ENCODE peak calls at places on chromosome 1, in nine cellular contexts. One of them, this sample, is unnamed.

GRCh38 chr1:213519098-213519497 is 468.1 kb downstream of the RPS6KC1 start:
- DNase-seq in IMR-90: no peak
- DNase-seq in cardiac fibroblast: no peak
- DNase-seq in fibroblast of the aortic adventitia: no peak
- DNase-seq in CD8-positive, alpha-beta T cell: no peak
- DNase-seq in HCT116: no peak
- DNase-seq in PC-9: no peak
- DNase-seq in bronchial epithelial cell: no peak
- DNase-seq in GM12864: no peak
- DNase-seq in this sample: no peak

GRCh38 chr1:3799976-3800685 is 3.8 kb upstream of the LRRC47 start:
- DNase-seq in IMR-90: no peak
- DNase-seq in cardiac fibroblast: no peak
- DNase-seq in fibroblast of the aortic adventitia: no peak
- DNase-seq in CD8-positive, alpha-beta T cell: no peak
- DNase-seq in HCT116: no peak
- DNase-seq in PC-9: no peak
- DNase-seq in bronchial epithelial cell: no peak
- DNase-seq in GM12864: no peak
- DNase-seq in this sample: no peak

GRCh38 chr1:245345191-245345884 is 190.6 kb downstream of the KIF26B start:
- DNase-seq in IMR-90: no peak
- DNase-seq in cardiac fibroblast: no peak
- DNase-seq in fibroblast of the aortic adventitia: no peak
- DNase-seq in CD8-positive, alpha-beta T cell: no peak
- DNase-seq in HCT116: no peak
- DNase-seq in PC-9: no peak
- DNase-seq in bronchial epithelial cell: no peak
- DNase-seq in GM12864: no peak
- DNase-seq in this sample: no peak

GRCh38 chr1:243708210-243708609 is 141.8 kb downstream of the AKT3 start:
- DNase-seq in IMR-90: no peak
- DNase-seq in cardiac fibroblast: peak
- DNase-seq in fibroblast of the aortic adventitia: peak
- DNase-seq in CD8-positive, alpha-beta T cell: no peak
- DNase-seq in HCT116: no peak
- DNase-seq in PC-9: no peak
- DNase-seq in bronchial epithelial cell: peak
- DNase-seq in GM12864: no peak
- DNase-seq in this sample: no peak

GRCh38 chr1:11692899-11693590 is 1.5 kb downstream of the DRAXIN start:
- DNase-seq in IMR-90: peak
- DNase-seq in cardiac fibroblast: peak
- DNase-seq in fibroblast of the aortic adventitia: peak
- DNase-seq in CD8-positive, alpha-beta T cell: peak
- DNase-seq in HCT116: peak
- DNase-seq in PC-9: peak
- DNase-seq in bronchial epithelial cell: peak
- DNase-seq in GM12864: no peak
- DNase-seq in this sample: no peak

GRCh38 chr1:209411491-209411929 is 172.0 kb upstream of the CAMK1G start:
- DNase-seq in IMR-90: peak
- DNase-seq in cardiac fibroblast: peak
- DNase-seq in fibroblast of the aortic adventitia: peak
- DNase-seq in CD8-positive, alpha-beta T cell: no peak
- DNase-seq in HCT116: no peak
- DNase-seq in PC-9: no peak
- DNase-seq in bronchial epithelial cell: peak
- DNase-seq in GM12864: no peak
- DNase-seq in this sample: no peak

GRCh38 chr1:68128157-68128556 is 77.7 kb upstream of the DIRAS3 start:
- DNase-seq in IMR-90: peak
- DNase-seq in cardiac fibroblast: peak
- DNase-seq in fibroblast of the aortic adventitia: peak
- DNase-seq in CD8-positive, alpha-beta T cell: no peak
- DNase-seq in HCT116: no peak
- DNase-seq in PC-9: no peak
- DNase-seq in bronchial epithelial cell: no peak
- DNase-seq in GM12864: no peak
- DNase-seq in this sample: no peak

GRCh38 chr1:41643422-41643821 is 158.9 kb upstream of the EDN2 start:
- DNase-seq in IMR-90: no peak
- DNase-seq in cardiac fibroblast: no peak
- DNase-seq in fibroblast of the aortic adventitia: no peak
- DNase-seq in CD8-positive, alpha-beta T cell: no peak
- DNase-seq in HCT116: no peak
- DNase-seq in PC-9: no peak
- DNase-seq in bronchial epithelial cell: no peak
- DNase-seq in GM12864: no peak
- DNase-seq in this sample: no peak

GRCh38 chr1:234874291-234875288 is 254.0 kb downstream of the TOMM20 start:
- DNase-seq in IMR-90: no peak
- DNase-seq in cardiac fibroblast: no peak
- DNase-seq in fibroblast of the aortic adventitia: no peak
- DNase-seq in CD8-positive, alpha-beta T cell: no peak
- DNase-seq in HCT116: no peak
- DNase-seq in PC-9: peak
- DNase-seq in bronchial epithelial cell: no peak
- DNase-seq in GM12864: no peak
- DNase-seq in this sample: no peak

GRCh38 chr1:196380311-196380710 is 227.9 kb downstream of the KCNT2 start:
- DNase-seq in IMR-90: no peak
- DNase-seq in cardiac fibroblast: peak
- DNase-seq in fibroblast of the aortic adventitia: no peak
- DNase-seq in CD8-positive, alpha-beta T cell: no peak
- DNase-seq in HCT116: no peak
- DNase-seq in PC-9: no peak
- DNase-seq in bronchial epithelial cell: peak
- DNase-seq in GM12864: no peak
- DNase-seq in this sample: no peak

GRCh38 chr1:228454238-228454637 is 32.9 kb upstream of the RNF187 start:
- DNase-seq in IMR-90: no peak
- DNase-seq in cardiac fibroblast: no peak
- DNase-seq in fibroblast of the aortic adventitia: no peak
- DNase-seq in CD8-positive, alpha-beta T cell: no peak
- DNase-seq in HCT116: no peak
- DNase-seq in PC-9: peak
- DNase-seq in bronchial epithelial cell: peak
- DNase-seq in GM12864: no peak
- DNase-seq in this sample: no peak

GRCh38 chr1:228457017-228457395 is 30.2 kb upstream of the RNF187 start:
- DNase-seq in IMR-90: no peak
- DNase-seq in cardiac fibroblast: no peak
- DNase-seq in fibroblast of the aortic adventitia: no peak
- DNase-seq in CD8-positive, alpha-beta T cell: no peak
- DNase-seq in HCT116: no peak
- DNase-seq in PC-9: no peak
- DNase-seq in bronchial epithelial cell: no peak
- DNase-seq in GM12864: no peak
- DNase-seq in this sample: no peak

GRCh38 chr1:228457396-228458176 is 29.6 kb upstream of the RNF187 start:
- DNase-seq in IMR-90: peak
- DNase-seq in cardiac fibroblast: peak
- DNase-seq in fibroblast of the aortic adventitia: peak
- DNase-seq in CD8-positive, alpha-beta T cell: peak
- DNase-seq in HCT116: peak
- DNase-seq in PC-9: peak
- DNase-seq in bronchial epithelial cell: peak
- DNase-seq in GM12864: peak
- DNase-seq in this sample: peak

GRCh38 chr1:228455715-228456114 is 31.5 kb upstream of the RNF187 start:
- DNase-seq in IMR-90: peak
- DNase-seq in cardiac fibroblast: peak
- DNase-seq in fibroblast of the aortic adventitia: peak
- DNase-seq in CD8-positive, alpha-beta T cell: no peak
- DNase-seq in HCT116: no peak
- DNase-seq in PC-9: no peak
- DNase-seq in bronchial epithelial cell: no peak
- DNase-seq in GM12864: no peak
- DNase-seq in this sample: no peak

DNA sequence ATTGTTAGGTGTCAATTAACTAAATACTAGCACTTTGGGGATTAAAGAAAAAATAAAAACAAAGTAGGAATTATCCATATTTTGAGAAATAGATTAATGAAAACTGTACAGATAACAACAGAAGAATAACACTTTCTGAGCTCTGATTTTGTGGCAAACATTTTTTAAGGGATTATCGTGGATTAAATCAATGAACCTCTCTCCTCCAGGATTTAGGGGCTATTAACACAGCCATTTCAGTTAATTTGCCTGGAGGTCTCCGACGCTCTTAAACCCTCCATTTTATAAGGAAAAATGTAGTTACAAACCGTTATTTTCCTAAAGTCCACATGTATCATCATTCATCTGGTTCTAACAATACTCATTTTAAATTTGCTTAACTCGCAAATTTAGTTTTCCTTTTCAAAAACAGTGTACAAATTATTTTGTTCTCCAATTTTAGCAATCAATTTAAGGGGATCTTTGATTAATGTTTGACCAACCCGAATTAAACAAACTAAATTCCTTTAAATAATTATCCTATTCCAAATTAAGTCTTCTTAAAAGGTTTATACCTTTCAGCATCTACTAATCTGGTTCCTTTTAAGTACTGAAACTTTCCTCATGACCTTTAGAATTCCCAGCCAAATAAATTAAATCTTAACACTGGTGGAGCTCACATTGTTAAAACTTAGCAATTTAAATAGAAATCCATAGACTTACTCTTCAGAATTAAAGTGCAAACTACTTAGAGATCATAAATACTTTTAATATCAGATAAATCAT is 30.7 kb upstream of the RNF187 start:
- DNase-seq in IMR-90: no peak
- DNase-seq in cardiac fibroblast: no peak
- DNase-seq in fibroblast of the aortic adventitia: no peak
- DNase-seq in CD8-positive, alpha-beta T cell: no peak
- DNase-seq in HCT116: no peak
- DNase-seq in PC-9: no peak
- DNase-seq in bronchial epithelial cell: no peak
- DNase-seq in GM12864: no peak
- DNase-seq in this sample: no peak
- H3K4me3 ChIP-seq in IMR-90: peak
- H3K4me3 ChIP-seq in cardiac fibroblast: peak
- H3K4me3 ChIP-seq in fibroblast of the aortic adventitia: peak
- H3K4me3 ChIP-seq in CD8-positive, alpha-beta T cell: peak
- H3K4me3 ChIP-seq in HCT116: peak
- H3K4me3 ChIP-seq in PC-9: peak
- H3K4me3 ChIP-seq in bronchial epithelial cell: peak
- H3K4me3 ChIP-seq in GM12864: peak
- H3K4me3 ChIP-seq in this sample: peak

GRCh38 chr1:183702813-183703198 is 49.7 kb upstream of the APOBEC4 start:
- DNase-seq in IMR-90: no peak
- DNase-seq in cardiac fibroblast: no peak
- DNase-seq in fibroblast of the aortic adventitia: no peak
- DNase-seq in CD8-positive, alpha-beta T cell: no peak
- DNase-seq in HCT116: no peak
- DNase-seq in PC-9: no peak
- DNase-seq in bronchial epithelial cell: no peak
- DNase-seq in GM12864: no peak
- DNase-seq in this sample: no peak
- TF ChIP-seq CTCF in IMR-90: no peak
- TF ChIP-seq CTCF in cardiac fibroblast: no peak
- TF ChIP-seq CTCF in fibroblast of the aortic adventitia: no peak
- TF ChIP-seq CTCF in CD8-positive, alpha-beta T cell: no peak
- TF ChIP-seq CTCF in HCT116: no peak
- TF ChIP-seq CTCF in PC-9: no peak
- TF ChIP-seq CTCF in bronchial epithelial cell: no peak
- TF ChIP-seq CTCF in GM12864: no peak
- TF ChIP-seq CTCF in this sample: no peak

DNA sequence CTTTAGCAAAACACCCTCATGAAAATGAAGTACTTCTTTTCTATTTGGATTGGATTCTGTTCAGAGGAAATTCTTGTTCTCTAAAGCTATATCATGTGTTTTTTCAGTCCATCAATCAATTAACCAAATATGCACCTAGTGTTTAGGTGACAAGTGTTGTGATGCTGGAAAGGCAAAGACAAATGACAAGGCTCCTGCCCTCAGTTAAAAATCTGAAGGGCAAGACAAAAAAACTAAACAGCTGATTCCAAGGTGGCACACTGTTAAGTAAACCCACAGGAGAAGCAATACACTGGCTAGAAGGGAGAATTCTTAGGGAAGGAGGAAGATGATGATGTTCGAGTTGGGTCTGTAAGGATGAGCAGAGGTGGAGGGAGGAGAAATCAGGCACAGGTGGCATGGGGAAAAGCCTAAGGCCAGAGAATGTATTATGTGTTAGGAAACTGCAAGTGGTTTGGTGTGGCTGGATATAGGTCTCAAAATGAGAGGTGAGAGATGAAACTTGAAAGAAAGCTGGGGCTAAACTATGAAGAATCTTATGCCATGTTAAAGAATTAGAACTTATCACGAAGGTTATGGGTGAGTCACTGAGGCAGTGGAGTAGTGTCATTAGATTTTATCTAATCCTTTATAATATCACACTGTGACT is 51.8 kb upstream of the GFI1 start:
- DNase-seq in IMR-90: peak
- DNase-seq in cardiac fibroblast: no peak
- DNase-seq in fibroblast of the aortic adventitia: peak
- DNase-seq in CD8-positive, alpha-beta T cell: no peak
- DNase-seq in HCT116: no peak
- DNase-seq in PC-9: no peak
- DNase-seq in bronchial epithelial cell: no peak
- DNase-seq in GM12864: peak
- DNase-seq in this sample: no peak
- H3K4me3 ChIP-seq in IMR-90: no peak
- H3K4me3 ChIP-seq in cardiac fibroblast: no peak
- H3K4me3 ChIP-seq in fibroblast of the aortic adventitia: no peak
- H3K4me3 ChIP-seq in CD8-positive, alpha-beta T cell: no peak
- H3K4me3 ChIP-seq in HCT116: no peak
- H3K4me3 ChIP-seq in PC-9: no peak
- H3K4me3 ChIP-seq in bronchial epithelial cell: no peak
- H3K4me3 ChIP-seq in GM12864: no peak
- H3K4me3 ChIP-seq in this sample: no peak

DNA sequence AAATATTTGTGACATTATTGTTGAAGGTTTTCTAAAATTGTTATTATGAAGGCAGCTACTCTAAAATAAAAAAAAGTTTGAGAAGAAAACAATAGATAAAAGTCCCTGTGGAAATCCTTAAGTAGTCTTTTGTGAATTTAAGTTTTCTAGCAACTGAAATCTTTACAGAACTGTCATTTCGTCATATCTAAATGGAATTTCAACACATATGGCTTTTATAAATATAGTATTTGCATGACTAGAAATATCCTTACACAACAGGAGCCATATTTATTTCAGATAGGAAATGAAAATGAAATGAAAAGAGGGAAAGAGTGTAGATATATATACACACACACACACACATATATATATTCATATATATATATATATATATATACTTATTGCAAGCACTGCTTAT is 204.7 kb upstream of the RGS18 start:
- DNase-seq in IMR-90: peak
- DNase-seq in cardiac fibroblast: no peak
- DNase-seq in fibroblast of the aortic adventitia: no peak
- DNase-seq in CD8-positive, alpha-beta T cell: no peak
- DNase-seq in HCT116: no peak
- DNase-seq in PC-9: no peak
- DNase-seq in bronchial epithelial cell: no peak
- DNase-seq in GM12864: no peak
- DNase-seq in this sample: no peak
- TF ChIP-seq CTCF in IMR-90: no peak
- TF ChIP-seq CTCF in cardiac fibroblast: no peak
- TF ChIP-seq CTCF in fibroblast of the aortic adventitia: no peak
- TF ChIP-seq CTCF in CD8-positive, alpha-beta T cell: no peak
- TF ChIP-seq CTCF in HCT116: no peak
- TF ChIP-seq CTCF in PC-9: no peak
- TF ChIP-seq CTCF in bronchial epithelial cell: no peak
- TF ChIP-seq CTCF in GM12864: no peak
- TF ChIP-seq CTCF in this sample: no peak